ENCODE peak calls at places on chromosome 13, in six cellular contexts. One of them, this sample, is unnamed.
A peak's percentile ranks its signal among the peaks of the same experiment; 100 is the strongest.

GRCh38 chr13:53151692-53152421 is 123.2 kb downstream of the OLFM4 start:
- DNase-seq in body of pancreas: peak; percentile 64
- DNase-seq in testis: peak; percentile 81
- DNase-seq in lower leg skin: no peak
- DNase-seq in uterus: no peak
- DNase-seq in tibial nerve: no peak
- DNase-seq in this sample: peak; percentile 44

GRCh38 chr13:20232556-20233277 is 598 bp upstream of the GJB6 start:
- DNase-seq in body of pancreas: no peak
- DNase-seq in testis: no peak
- DNase-seq in lower leg skin: peak; percentile 63
- DNase-seq in uterus: no peak
- DNase-seq in tibial nerve: no peak
- DNase-seq in this sample: no peak

GRCh38 chr13:20127563-20128458 is 33.0 kb downstream of the GJA3 start:
- DNase-seq in body of pancreas: peak; percentile 75
- DNase-seq in testis: peak; percentile 84
- DNase-seq in lower leg skin: peak; percentile 92
- DNase-seq in uterus: peak; percentile 42
- DNase-seq in tibial nerve: no peak
- DNase-seq in this sample: peak; percentile 77

GRCh38 chr13:95185851-95186250 is 115.4 kb downstream of the ABCC4 start:
- DNase-seq in body of pancreas: no peak
- DNase-seq in testis: no peak
- DNase-seq in lower leg skin: no peak
- DNase-seq in uterus: no peak
- DNase-seq in tibial nerve: no peak
- DNase-seq in this sample: no peak

GRCh38 chr13:50990050-50990449 is 80.5 kb downstream of the RNASEH2B start:
- DNase-seq in body of pancreas: no peak
- DNase-seq in testis: no peak
- DNase-seq in lower leg skin: no peak
- DNase-seq in uterus: no peak
- DNase-seq in tibial nerve: no peak
- DNase-seq in this sample: no peak

GRCh38 chr13:50406831-50407230 is 391.6 kb downstream of the KCNRG start:
- DNase-seq in body of pancreas: no peak
- DNase-seq in testis: no peak
- DNase-seq in lower leg skin: no peak
- DNase-seq in uterus: no peak
- DNase-seq in tibial nerve: no peak
- DNase-seq in this sample: no peak

GRCh38 chr13:113628291-113629270 is 29.4 kb downstream of the ATP4B start:
- DNase-seq in body of pancreas: no peak
- DNase-seq in testis: no peak
- DNase-seq in lower leg skin: no peak
- DNase-seq in uterus: no peak
- DNase-seq in tibial nerve: no peak
- DNase-seq in this sample: no peak

GRCh38 chr13:30567072-30567471 is 50.6 kb upstream of the USPL1 start:
- DNase-seq in body of pancreas: no peak
- DNase-seq in testis: no peak
- DNase-seq in lower leg skin: no peak
- DNase-seq in uterus: no peak
- DNase-seq in tibial nerve: no peak
- DNase-seq in this sample: no peak

GRCh38 chr13:25084101-25084500 is 11.8 kb upstream of the PABPC3 start:
- DNase-seq in body of pancreas: no peak
- DNase-seq in testis: no peak
- DNase-seq in lower leg skin: no peak
- DNase-seq in uterus: no peak
- DNase-seq in tibial nerve: no peak
- DNase-seq in this sample: no peak

GRCh38 chr13:25080773-25081172 is 15.2 kb upstream of the PABPC3 start:
- DNase-seq in body of pancreas: no peak
- DNase-seq in testis: no peak
- DNase-seq in lower leg skin: no peak
- DNase-seq in uterus: no peak
- DNase-seq in tibial nerve: no peak
- DNase-seq in this sample: no peak

GRCh38 chr13:25088562-25089221 is 7.2 kb upstream of the PABPC3 start:
- DNase-seq in body of pancreas: no peak
- DNase-seq in testis: no peak
- DNase-seq in lower leg skin: no peak
- DNase-seq in uterus: no peak
- DNase-seq in tibial nerve: no peak
- DNase-seq in this sample: no peak

GRCh38 chr13:25085125-25085742 is 10.7 kb upstream of the PABPC3 start:
- DNase-seq in body of pancreas: peak; percentile 21
- DNase-seq in testis: peak; percentile 66
- DNase-seq in lower leg skin: no peak
- DNase-seq in uterus: no peak
- DNase-seq in tibial nerve: no peak
- DNase-seq in this sample: peak; percentile 9
- TF ChIP-seq CTCF in body of pancreas: peak; percentile 39
- TF ChIP-seq CTCF in testis: peak; percentile 39
- TF ChIP-seq CTCF in lower leg skin: no peak
- TF ChIP-seq CTCF in uterus: peak; percentile 4
- TF ChIP-seq CTCF in tibial nerve: peak; percentile 33
- TF ChIP-seq CTCF in this sample: peak; percentile 42

DNA sequence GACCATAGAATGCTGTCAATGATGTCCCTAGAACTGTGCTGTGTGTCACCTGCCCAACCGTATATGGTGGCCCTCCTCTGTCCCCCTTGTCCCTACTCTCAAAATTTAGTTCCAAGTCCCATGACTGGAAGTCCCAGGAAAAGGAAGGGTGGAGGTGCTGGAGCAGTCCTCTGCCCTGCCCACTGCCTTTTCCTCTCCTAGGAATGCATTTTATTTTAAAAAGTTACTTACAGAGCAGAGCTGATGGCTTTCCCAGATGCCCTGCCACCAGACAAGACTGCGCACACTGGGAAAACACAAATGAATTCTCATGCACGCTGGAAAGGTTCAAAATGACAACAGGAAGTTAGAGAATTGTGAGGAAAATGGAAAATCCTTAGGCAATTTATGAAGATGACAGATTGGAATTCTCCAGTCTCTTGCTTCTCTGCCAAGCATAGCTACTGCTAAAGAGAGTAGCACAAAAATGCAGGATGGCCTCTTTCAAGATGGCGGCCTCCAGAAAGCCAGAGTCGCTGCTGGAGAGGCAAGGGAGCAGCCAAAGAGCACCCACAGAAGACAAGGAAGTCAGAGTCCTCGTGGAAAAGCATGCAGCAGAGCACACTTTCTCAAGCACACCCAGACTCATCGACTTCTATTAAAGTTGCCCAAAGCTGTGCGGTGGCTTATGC is 117.2 kb upstream of the TSC22D1 start:
- DNase-seq in body of pancreas: no peak
- DNase-seq in testis: no peak
- DNase-seq in lower leg skin: peak; percentile 40
- DNase-seq in uterus: no peak
- DNase-seq in tibial nerve: no peak
- DNase-seq in this sample: no peak
- TF ChIP-seq POLR2A in body of pancreas: no peak
- TF ChIP-seq POLR2A in testis: no peak
- TF ChIP-seq POLR2A in lower leg skin: no peak
- TF ChIP-seq POLR2A in uterus: no peak
- TF ChIP-seq POLR2A in tibial nerve: no peak
- TF ChIP-seq POLR2A in this sample: no peak

GRCh38 chr13:86476656-86477055 is 677.4 kb upstream of the SLITRK6 start:
- DNase-seq in body of pancreas: no peak
- DNase-seq in testis: no peak
- DNase-seq in lower leg skin: no peak
- DNase-seq in uterus: no peak
- DNase-seq in tibial nerve: no peak
- DNase-seq in this sample: no peak
- TF ChIP-seq CTCF in body of pancreas: no peak
- TF ChIP-seq CTCF in testis: no peak
- TF ChIP-seq CTCF in lower leg skin: no peak
- TF ChIP-seq CTCF in uterus: no peak
- TF ChIP-seq CTCF in tibial nerve: no peak
- TF ChIP-seq CTCF in this sample: no peak

GRCh38 chr13:33373624-33374023 is 88.1 kb upstream of the STARD13 start:
- DNase-seq in body of pancreas: no peak
- DNase-seq in testis: no peak
- DNase-seq in lower leg skin: no peak
- DNase-seq in uterus: no peak
- DNase-seq in tibial nerve: no peak
- DNase-seq in this sample: no peak

GRCh38 chr13:33379597-33379996 is 94.0 kb upstream of the STARD13 start:
- DNase-seq in body of pancreas: peak; percentile 59
- DNase-seq in testis: no peak
- DNase-seq in lower leg skin: no peak
- DNase-seq in uterus: no peak
- DNase-seq in tibial nerve: no peak
- DNase-seq in this sample: no peak

GRCh38 chr13:33375421-33375820 is 89.9 kb upstream of the STARD13 start:
- DNase-seq in body of pancreas: no peak
- DNase-seq in testis: no peak
- DNase-seq in lower leg skin: no peak
- DNase-seq in uterus: no peak
- DNase-seq in tibial nerve: no peak
- DNase-seq in this sample: no peak

GRCh38 chr13:33377825-33378224 is 92.3 kb upstream of the STARD13 start:
- DNase-seq in body of pancreas: no peak
- DNase-seq in testis: no peak
- DNase-seq in lower leg skin: no peak
- DNase-seq in uterus: no peak
- DNase-seq in tibial nerve: no peak
- DNase-seq in this sample: no peak

GRCh38 chr13:33376212-33376611 is 90.7 kb upstream of the STARD13 start:
- DNase-seq in body of pancreas: no peak
- DNase-seq in testis: no peak
- DNase-seq in lower leg skin: no peak
- DNase-seq in uterus: no peak
- DNase-seq in tibial nerve: no peak
- DNase-seq in this sample: no peak
- TF ChIP-seq POLR2A in body of pancreas: no peak
- TF ChIP-seq POLR2A in testis: no peak
- TF ChIP-seq POLR2A in lower leg skin: no peak
- TF ChIP-seq POLR2A in uterus: no peak
- TF ChIP-seq POLR2A in tibial nerve: no peak
- TF ChIP-seq POLR2A in this sample: no peak

DNA sequence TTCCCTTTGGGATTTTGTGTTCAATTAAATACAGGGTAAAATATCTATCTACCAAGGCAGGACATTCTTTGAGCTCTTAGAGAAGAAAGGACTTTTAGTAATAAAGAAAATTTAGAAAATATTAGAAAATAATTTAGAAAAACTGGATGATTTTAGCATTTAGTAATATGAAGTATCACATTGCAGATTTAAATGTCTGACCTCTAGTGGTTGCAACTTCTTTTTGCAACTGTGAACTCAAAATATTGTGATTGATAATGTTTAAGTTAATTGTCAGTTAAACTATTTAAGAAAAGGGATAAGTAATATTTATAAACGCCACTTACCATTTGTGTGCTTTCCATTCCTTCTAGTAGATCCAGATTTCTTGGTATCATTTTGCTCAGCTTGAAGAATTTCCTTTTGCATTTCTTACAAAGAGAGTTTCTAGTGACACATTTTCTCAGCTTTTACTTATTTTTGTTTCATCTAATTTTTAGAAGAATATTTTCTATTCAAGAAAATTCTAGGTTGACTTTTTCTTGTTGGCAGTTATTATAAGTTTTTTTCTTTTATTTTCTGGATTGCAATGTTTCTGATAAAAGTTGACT is 10.3 kb upstream of the POSTN start:
- DNase-seq in body of pancreas: no peak
- DNase-seq in testis: no peak
- DNase-seq in lower leg skin: no peak
- DNase-seq in uterus: no peak
- DNase-seq in tibial nerve: no peak
- DNase-seq in this sample: no peak
- TF ChIP-seq CTCF in body of pancreas: peak; percentile 12
- TF ChIP-seq CTCF in testis: no peak
- TF ChIP-seq CTCF in lower leg skin: no peak
- TF ChIP-seq CTCF in uterus: no peak
- TF ChIP-seq CTCF in tibial nerve: no peak
- TF ChIP-seq CTCF in this sample: no peak

GRCh38 chr13:89520468-89520867 is 1827.0 kb upstream of the MIR17HG start:
- DNase-seq in body of pancreas: no peak
- DNase-seq in testis: no peak
- DNase-seq in lower leg skin: no peak
- DNase-seq in uterus: no peak
- DNase-seq in tibial nerve: no peak
- DNase-seq in this sample: no peak

GRCh38 chr13:89518289-89519077 is 1829.0 kb upstream of the MIR17HG start:
- DNase-seq in body of pancreas: no peak
- DNase-seq in testis: no peak
- DNase-seq in lower leg skin: no peak
- DNase-seq in uterus: no peak
- DNase-seq in tibial nerve: no peak
- DNase-seq in this sample: no peak

GRCh38 chr13:89515948-89516347 is 1831.5 kb upstream of the MIR17HG start:
- DNase-seq in body of pancreas: no peak
- DNase-seq in testis: no peak
- DNase-seq in lower leg skin: no peak
- DNase-seq in uterus: no peak
- DNase-seq in tibial nerve: no peak
- DNase-seq in this sample: no peak

DNA sequence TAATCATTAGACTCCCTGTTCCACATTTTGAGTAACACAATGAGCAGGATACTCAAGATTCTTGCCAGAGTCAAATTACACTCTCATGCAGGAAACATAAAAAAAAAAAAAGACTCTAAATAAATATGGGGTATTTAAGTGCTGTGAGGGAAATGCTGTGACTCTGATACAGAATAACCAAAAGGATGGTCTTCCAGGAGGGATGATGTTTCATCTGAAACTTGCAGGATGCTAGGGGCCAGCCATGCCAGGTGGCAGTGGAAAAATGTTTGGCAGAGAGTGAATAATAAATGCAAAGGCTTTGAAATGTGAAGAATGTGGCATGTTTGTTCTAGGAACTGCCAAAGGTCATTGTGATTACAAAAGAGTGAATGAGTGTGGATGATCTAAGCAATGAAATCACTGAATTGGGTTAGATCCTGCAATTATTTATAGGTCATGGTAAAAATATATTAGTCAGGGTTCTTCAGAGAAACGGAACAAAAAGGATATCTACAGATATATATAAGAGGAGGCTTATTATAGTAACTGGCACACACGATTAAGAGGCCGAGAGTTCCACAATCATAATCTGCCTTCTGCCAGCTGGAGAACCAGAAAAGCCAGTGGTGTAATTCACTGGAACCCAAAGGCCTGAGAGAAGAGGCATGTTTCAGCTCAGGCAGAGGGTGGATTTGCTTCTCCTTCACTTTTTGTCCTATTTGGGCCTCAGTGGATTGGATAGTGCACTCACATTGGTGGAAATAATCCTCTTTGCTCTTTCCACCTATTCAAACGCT is 1832.8 kb upstream of the MIR17HG start:
- DNase-seq in body of pancreas: no peak
- DNase-seq in testis: no peak
- DNase-seq in lower leg skin: no peak
- DNase-seq in uterus: no peak
- DNase-seq in tibial nerve: no peak
- DNase-seq in this sample: no peak
- TF ChIP-seq POLR2A in body of pancreas: no peak
- TF ChIP-seq POLR2A in testis: no peak
- TF ChIP-seq POLR2A in lower leg skin: no peak
- TF ChIP-seq POLR2A in uterus: no peak
- TF ChIP-seq POLR2A in tibial nerve: no peak
- TF ChIP-seq POLR2A in this sample: no peak